ENCODE peak calls at places on chromosomes 7 and 10, in nine cellular contexts. X is GM23338, O is neural progenitor cell, N is HCT116, W is GM23248, T is PC-3, H is SK-N-SH, D is MM.1S, E is hepatocyte. Q is an unnamed sample.

GRCh38 chr7:43044521-43044920 is 67.9 kb upstream of the HECW1 start:
- DNase-seq in W (no peak), T (no peak), D (no peak), O (no peak), H (no peak), X (no peak), E (no peak), N (no peak), Q (no peak)

GRCh38 chr10:113053881-113054280 is 103.8 kb downstream of the TCF7L2 start:
- DNase-seq in T (no peak), E (no peak), W (peak), O (peak), H (no peak), D (no peak), N (no peak), X (peak), Q (no peak)

GRCh38 chr7:138842111-138842510 is 44.1 kb upstream of the ATP6V0A4 start:
- DNase-seq in D (no peak), X (peak), N (no peak), T (peak), H (no peak), W (no peak), E (peak), O (peak), Q (no peak)

GRCh38 chr10:124644281-124644680 is 99.9 kb downstream of the FAM53B start:
- DNase-seq in O (peak), T (no peak), D (no peak), E (no peak), W (no peak), H (no peak), X (no peak), N (no peak), Q (no peak)

GRCh38 chr7:17046666-17047065 is 164.9 kb upstream of the AGR3 start:
- DNase-seq in W (peak), N (no peak), T (no peak), H (no peak), D (no peak), E (no peak), O (no peak), X (no peak), Q (no peak)

GRCh38 chr7:18086165-18087030 is 58.8 kb upstream of the PRPS1L1 start:
- DNase-seq in H (peak), D (peak), T (peak), N (no peak), X (peak), W (peak), E (peak), O (peak), Q (no peak)

GRCh38 chr10:132178885-132179545 is 7.7 kb upstream of the DPYSL4 start:
- DNase-seq in O (no peak), E (no peak), T (no peak), N (no peak), H (no peak), X (no peak), W (no peak), D (no peak), Q (no peak)

GRCh38 chr7:100219271-100219737 is 445 bp upstream of the PVRIG start:
- DNase-seq in T (no peak), X (no peak), N (no peak), H (no peak), D (no peak), O (no peak), W (no peak), E (no peak), Q (peak)

GRCh38 chr7:74516214-74516613 is 62.5 kb downstream of the GTF2IRD1 start:
- DNase-seq in W (no peak), E (no peak), N (no peak), D (no peak), H (no peak), T (no peak), X (no peak), O (no peak), Q (no peak)

GRCh38 chr7:144020340-144020739 is 20.2 kb downstream of the OR6B1 start:
- DNase-seq in N (no peak), D (no peak), E (no peak), T (no peak), O (no peak), X (no peak), H (no peak), W (no peak), Q (no peak)

GRCh38 chr7:101963693-101964092 is 146.3 kb downstream of the CUX1 start:
- DNase-seq in D (no peak), H (no peak), O (no peak), W (no peak), E (no peak), X (no peak), N (no peak), T (no peak), Q (no peak)

GRCh38 chr7:88169717-88170320 is 50.0 kb downstream of the SRI start:
- DNase-seq in T (peak), X (peak), O (peak), E (peak), W (peak), N (no peak), H (peak), D (peak), Q (peak)

GRCh38 chr10:50615654-50616053 is 8.1 kb downstream of the SGMS1 start:
- DNase-seq in N (no peak), E (no peak), X (no peak), O (no peak), T (no peak), H (no peak), D (no peak), W (no peak), Q (no peak)

DNA sequence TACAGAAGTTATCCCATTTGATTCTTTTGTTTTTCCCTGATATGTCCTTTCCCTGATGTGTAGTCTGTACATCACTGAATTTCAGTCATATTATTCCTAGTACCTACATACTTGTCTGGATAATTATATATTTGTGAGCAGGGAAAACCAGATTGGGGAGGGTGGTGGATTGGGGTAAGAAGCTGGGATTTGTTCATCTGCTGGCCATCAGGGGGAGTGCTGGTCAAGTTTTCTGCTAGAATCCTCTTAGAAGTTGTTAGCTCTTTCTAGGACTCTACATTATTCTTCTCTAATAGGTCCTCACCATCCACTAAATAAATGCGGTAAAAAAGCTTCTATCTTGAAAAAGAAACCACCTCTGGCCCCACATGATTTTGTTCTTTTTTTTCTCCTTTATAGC is 232.7 kb upstream of the TAC1 start:
- DNase-seq in W (peak), D (peak), N (peak), O (peak), T (peak), H (peak), X (peak), E (peak), Q (peak)
- TF ChIP-seq EZH2phosphoT487 in W (no peak), D (no peak), N (no peak), O (no peak), T (no peak), H (no peak), X (no peak), E (no peak), Q (no peak)

GRCh38 chr7:89726548-89726947 is 427.7 kb upstream of the STEAP1 start:
- DNase-seq in X (no peak), D (no peak), W (no peak), O (no peak), E (no peak), H (no peak), T (no peak), N (no peak), Q (no peak)
- TF ChIP-seq EZH2phosphoT487 in X (no peak), D (no peak), W (no peak), O (no peak), E (no peak), H (no peak), T (no peak), N (no peak), Q (no peak)

GRCh38 chr10:74640134-74640533 is 186.3 kb upstream of the KAT6B start:
- DNase-seq in W (no peak), D (no peak), N (no peak), T (peak), E (no peak), O (peak), H (no peak), X (peak), Q (peak)
- TF ChIP-seq EZH2phosphoT487 in W (no peak), D (no peak), N (no peak), T (no peak), E (no peak), O (no peak), H (no peak), X (no peak), Q (no peak)

DNA sequence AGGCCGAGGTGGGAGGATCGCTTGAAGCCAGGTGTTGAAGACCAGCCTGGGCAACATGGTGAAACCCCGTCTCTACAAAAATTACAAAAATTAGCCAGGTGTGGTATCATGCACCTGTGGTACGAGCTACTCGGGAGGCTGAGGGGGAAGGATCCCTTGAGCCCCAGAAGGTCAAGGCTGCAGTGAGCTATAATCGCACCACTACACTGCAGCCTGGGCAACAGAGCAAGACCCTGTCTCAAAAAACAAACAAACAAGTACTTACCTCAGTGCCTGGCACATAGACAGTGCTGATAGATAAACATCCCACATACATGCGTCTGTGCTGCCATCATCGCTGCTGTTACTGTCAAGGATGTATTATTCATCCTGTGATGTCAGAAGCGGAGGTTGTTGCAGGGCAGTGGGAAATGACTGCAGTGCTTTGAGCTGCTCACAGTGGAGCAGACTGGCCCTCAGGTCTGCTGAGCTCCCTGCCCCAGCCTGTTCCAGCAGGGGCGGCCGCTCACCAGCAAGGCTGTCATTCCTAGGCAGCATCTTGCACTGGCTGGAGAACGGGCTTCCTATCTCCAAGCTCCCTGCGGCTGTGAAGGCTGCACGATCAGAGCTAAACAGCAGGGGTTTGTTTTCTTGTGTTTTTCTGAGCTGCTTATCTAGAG is 18.6 kb downstream of the FOXK1 start:
- DNase-seq in D (no peak), X (no peak), T (no peak), W (peak), E (peak), O (peak), H (no peak), N (no peak), Q (no peak)
- TF ChIP-seq EZH2phosphoT487 in D (no peak), X (no peak), T (no peak), W (no peak), E (no peak), O (no peak), H (no peak), N (no peak), Q (no peak)

GRCh38 chr10:75432763-75433162 is 1.3 kb downstream of the LRMDA start:
- DNase-seq in W (no peak), H (no peak), T (no peak), E (no peak), X (no peak), N (no peak), O (peak), D (no peak), Q (no peak)

GRCh38 chr10:75433216-75433615 is 1.8 kb downstream of the LRMDA start:
- DNase-seq in X (peak), E (no peak), W (no peak), D (no peak), T (no peak), N (no peak), H (no peak), O (no peak), Q (no peak)

GRCh38 chr10:75432176-75432575 is 752 bp downstream of the LRMDA start:
- DNase-seq in X (no peak), O (peak), W (no peak), N (no peak), D (no peak), T (no peak), E (no peak), H (no peak), Q (no peak)

GRCh38 chr10:75430000-75430763 is 1.2 kb upstream of the LRMDA start:
- DNase-seq in X (peak), D (no peak), N (no peak), W (no peak), O (peak), H (no peak), E (peak), T (no peak), Q (peak)

DNA sequence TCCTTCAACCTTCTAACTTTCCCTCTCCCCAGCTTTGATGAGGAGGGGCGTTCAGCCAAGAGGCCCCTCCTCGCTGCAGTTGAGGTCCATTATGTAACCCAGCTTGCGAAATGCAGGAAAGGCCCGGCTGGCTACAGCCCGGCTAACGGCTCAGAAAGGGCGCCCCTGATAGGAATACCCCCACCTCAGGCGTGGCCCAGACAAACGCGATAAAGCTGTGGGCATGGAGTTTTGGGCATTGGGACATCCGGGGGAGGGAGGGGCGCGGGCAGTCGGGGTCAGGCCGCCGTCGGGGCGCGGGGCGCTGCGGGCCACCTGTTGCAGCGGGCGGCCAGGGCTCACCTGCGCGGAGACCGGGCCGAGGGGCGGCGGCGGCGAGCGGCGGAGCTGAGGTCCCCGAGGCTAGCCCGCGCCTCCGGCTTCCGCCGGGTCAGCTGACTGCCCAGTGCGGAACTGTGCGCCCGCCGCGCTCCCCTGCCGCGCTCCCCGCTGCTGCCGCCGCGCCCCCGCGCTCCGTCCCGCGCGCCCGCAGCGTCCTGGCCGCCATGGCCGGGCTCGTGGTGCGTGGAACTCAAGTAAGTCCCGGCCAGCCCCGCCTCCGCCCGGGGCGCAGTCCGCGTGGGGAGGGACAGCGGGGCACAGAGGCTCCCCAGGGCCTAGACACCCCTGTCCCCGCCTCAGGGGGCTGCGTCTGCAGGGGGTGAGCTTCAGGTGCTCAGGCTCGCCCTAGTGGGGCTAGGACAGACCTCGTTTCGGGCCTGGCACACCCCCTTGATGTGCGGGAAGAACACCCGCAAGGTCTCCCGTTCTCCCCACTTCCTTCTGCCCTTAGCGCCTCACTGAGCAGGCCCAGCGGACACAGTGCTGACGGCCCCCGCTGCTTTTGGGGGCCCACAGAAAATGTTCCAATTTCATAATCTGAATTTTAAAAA is at the start of gene LRMDA:
- DNase-seq in E (peak), X (peak), T (peak), O (peak), H (peak), W (peak), N (no peak), D (peak), Q (no peak)
- TF ChIP-seq EZH2phosphoT487 in E (no peak), X (peak), T (peak), O (no peak), H (no peak), W (no peak), N (no peak), D (no peak), Q (no peak)

GRCh38 chr10:13706604-13707003 is 119.8 kb downstream of the PRPF18 start:
- DNase-seq in E (no peak), O (no peak), X (no peak), H (no peak), N (no peak), T (no peak), D (no peak), W (no peak), Q (no peak)
- TF ChIP-seq EZH2phosphoT487 in E (no peak), O (no peak), X (no peak), H (no peak), N (no peak), T (no peak), D (no peak), W (no peak), Q (no peak)

GRCh38 chr7:921581-922333 is 32.7 kb downstream of the ADAP1 start:
- DNase-seq in O (no peak), T (no peak), E (no peak), W (no peak), X (no peak), H (no peak), N (no peak), D (no peak), Q (no peak)
- TF ChIP-seq EZH2phosphoT487 in O (no peak), T (no peak), E (no peak), W (no peak), X (no peak), H (no peak), N (no peak), D (no peak), Q (no peak)